ENCODE peak calls at places on chromosomes 2 and 18, in nine cellular contexts. A is neural progenitor cell, M is mesendoderm, P is astrocyte, E is psoas muscle, T is GM12865, V is GM12878, Y is A549, K is hepatocyte. B is an unnamed sample.

GRCh38 chr2:237592425-237592980 is 2.0 kb upstream of the RAB17 start:
- DNase-seq in V (no peak), M (no peak), E (no peak), T (no peak), A (no peak), P (no peak), K (no peak), Y (no peak), B (no peak)

GRCh38 chr18:6979954-6980353 is 137.6 kb downstream of the LAMA1 start:
- DNase-seq in M (peak), A (no peak), K (no peak), V (no peak), T (no peak), Y (no peak), P (no peak), E (no peak), B (no peak)

GRCh38 chr18:34913837-34914755 is 127.1 kb upstream of the MAPRE2 start:
- DNase-seq in K (peak), V (no peak), A (no peak), Y (peak), P (peak), E (no peak), T (no peak), M (peak), B (no peak)

GRCh38 chr2:224309216-224309615 is 92.7 kb downstream of the FAM124B start:
- DNase-seq in Y (no peak), T (no peak), V (no peak), P (peak), E (no peak), M (no peak), A (no peak), K (no peak), B (no peak)

GRCh38 chr2:168811670-168812069 is 9.2 kb downstream of the NOSTRIN start:
- DNase-seq in M (no peak), K (peak), V (no peak), P (no peak), A (no peak), E (no peak), Y (no peak), T (no peak), B (no peak)

GRCh38 chr2:20604957-20605381 is 45.9 kb downstream of the HS1BP3 start:
- DNase-seq in K (no peak), E (peak), Y (no peak), P (peak), T (no peak), V (no peak), A (no peak), M (no peak), B (no peak)

GRCh38 chr2:156021326-156022040 is 311.0 kb downstream of the NR4A2 start:
- DNase-seq in V (no peak), P (no peak), Y (no peak), E (no peak), T (no peak), A (peak), K (no peak), M (peak), B (no peak)

GRCh38 chr2:8481463-8482009 is 200.3 kb upstream of the ID2 start:
- DNase-seq in A (no peak), Y (no peak), K (no peak), P (no peak), M (no peak), T (peak), V (peak), E (no peak), B (peak)

GRCh38 chr2:260507-261161 is 3.2 kb downstream of the SH3YL1 start:
- DNase-seq in M (no peak), T (no peak), Y (no peak), E (no peak), A (no peak), P (no peak), K (peak), V (no peak), B (no peak)

GRCh38 chr2:149258531-149258930 is 71.9 kb upstream of the LYPD6 start:
- DNase-seq in P (no peak), V (no peak), M (peak), K (no peak), E (no peak), T (no peak), A (no peak), Y (no peak), B (no peak)

GRCh38 chr2:231563378-231563961 is 29.2 kb upstream of the TEX44 start:
- DNase-seq in T (peak), V (no peak), M (peak), K (peak), Y (peak), E (peak), P (peak), A (peak), B (peak)

GRCh38 chr2:213152065-213152794 is 818 bp upstream of the IKZF2 start:
- DNase-seq in A (peak), Y (peak), P (peak), V (no peak), E (peak), T (peak), K (peak), M (peak), B (peak)

GRCh38 chr18:63298393-63299015 is 21.1 kb downstream of the BCL2 start:
- DNase-seq in A (no peak), T (no peak), E (no peak), P (peak), K (no peak), M (peak), Y (no peak), V (no peak), B (no peak)

GRCh38 chr2:241432824-241433448 is 75.4 kb downstream of the STK25 start:
- DNase-seq in A (no peak), T (no peak), V (no peak), K (no peak), M (no peak), Y (no peak), E (no peak), P (no peak), B (no peak)

GRCh38 chr2:72156872-72157271 is 9.2 kb upstream of the CYP26B1 start:
- DNase-seq in Y (no peak), T (no peak), V (no peak), E (no peak), P (no peak), K (no peak), M (no peak), A (no peak), B (no peak)

GRCh38 chr2:98408155-98408554 is 36.5 kb upstream of the INPP4A start:
- DNase-seq in A (no peak), E (no peak), V (no peak), P (no peak), T (no peak), M (peak), K (no peak), Y (no peak), B (no peak)

GRCh38 chr2:70655786-70656185 is 102.2 kb upstream of the TGFA start:
- DNase-seq in A (no peak), T (no peak), K (no peak), Y (no peak), P (no peak), V (no peak), E (no peak), M (no peak), B (no peak)

GRCh38 chr2:204611017-204611631 is 65.8 kb downstream of the PARD3B start:
- DNase-seq in K (peak), P (no peak), A (no peak), Y (no peak), M (no peak), T (no peak), E (no peak), V (no peak), B (no peak)

GRCh38 chr2:149077861-149078260 is 39.4 kb downstream of the LYPD6B start:
- DNase-seq in A (peak), T (no peak), M (peak), K (no peak), P (no peak), E (no peak), Y (no peak), V (no peak), B (no peak)

GRCh38 chr2:233801357-233802131 is 23.4 kb downstream of the MROH2A start:
- DNase-seq in A (no peak), M (peak), K (no peak), P (peak), Y (no peak), E (no peak), T (peak), V (no peak), B (peak)

GRCh38 chr2:64036343-64036742 is 17.1 kb upstream of the VPS54 start:
- DNase-seq in M (no peak), A (no peak), V (no peak), Y (no peak), K (no peak), P (peak), E (no peak), T (peak), B (peak)

GRCh38 chr2:88195247-88195646 is 25.1 kb downstream of the THNSL2 start:
- DNase-seq in A (no peak), P (no peak), E (no peak), Y (no peak), K (no peak), V (no peak), T (no peak), M (no peak), B (no peak)

GRCh38 chr2:47876912-47877311 is 29.4 kb downstream of the FBXO11 start:
- DNase-seq in E (no peak), Y (no peak), K (no peak), M (no peak), A (no peak), V (no peak), T (no peak), P (no peak), B (no peak)

GRCh38 chr18:68219867-68220266 is 495.0 kb downstream of the TMX3 start:
- DNase-seq in E (no peak), Y (no peak), M (peak), K (no peak), T (no peak), V (no peak), A (no peak), P (peak), B (no peak)

GRCh38 chr2:100683231-100683630 is 120.4 kb downstream of the PDCL3 start:
- DNase-seq in M (peak), E (no peak), V (no peak), P (no peak), K (no peak), Y (no peak), T (no peak), A (no peak), B (no peak)

GRCh38 chr18:70295633-70296188 is 6.9 kb downstream of the SOCS6 start:
- DNase-seq in V (no peak), P (no peak), Y (peak), M (no peak), K (no peak), T (no peak), A (no peak), E (no peak), B (no peak)

GRCh38 chr18:70294471-70295191 is 5.8 kb downstream of the SOCS6 start:
- DNase-seq in K (no peak), P (no peak), A (peak), T (no peak), Y (no peak), E (no peak), M (no peak), V (no peak), B (no peak)

GRCh38 chr18:70295192-70295522 is 6.3 kb downstream of the SOCS6 start:
- DNase-seq in K (no peak), Y (no peak), V (no peak), E (no peak), A (no peak), P (no peak), T (no peak), M (no peak), B (no peak)

GRCh38 chr18:70296781-70297180 is 7.9 kb downstream of the SOCS6 start:
- DNase-seq in K (no peak), A (no peak), T (no peak), M (no peak), V (no peak), Y (no peak), E (no peak), P (no peak), B (no peak)

GRCh38 chr18:70296289-70296688 is 7.4 kb downstream of the SOCS6 start:
- DNase-seq in V (no peak), P (no peak), M (peak), E (peak), Y (peak), A (peak), T (no peak), K (no peak), B (no peak)
- H3K4me3 ChIP-seq in V (no peak), P (peak), M (no peak), E (no peak), Y (peak), A (no peak), T (no peak), K (no peak), B (no peak)

DNA sequence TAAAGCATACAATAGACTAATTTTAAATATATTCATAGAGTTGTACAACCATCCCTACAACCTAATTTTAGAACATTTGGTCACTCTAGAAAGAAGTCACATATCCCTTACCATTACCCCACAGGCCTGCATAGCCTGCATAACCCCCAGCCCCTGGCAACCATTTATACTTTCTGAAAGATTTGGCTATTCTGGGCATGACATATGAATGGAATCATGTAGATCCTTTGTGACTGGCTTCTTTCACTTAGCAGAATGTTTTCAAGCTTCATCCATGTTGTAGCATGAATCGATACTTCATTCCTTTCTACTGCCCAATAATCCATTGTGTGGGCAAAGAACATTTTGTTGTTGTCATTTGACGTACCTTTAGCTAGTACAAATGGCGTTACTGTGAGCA is 151.5 kb downstream of the WDSUB1 start:
- DNase-seq in E (no peak), T (no peak), A (no peak), Y (no peak), M (no peak), P (no peak), K (no peak), V (no peak), B (no peak)
- H3K4me3 ChIP-seq in E (no peak), T (no peak), A (no peak), Y (no peak), M (no peak), P (peak), K (no peak), V (no peak), B (no peak)

DNA sequence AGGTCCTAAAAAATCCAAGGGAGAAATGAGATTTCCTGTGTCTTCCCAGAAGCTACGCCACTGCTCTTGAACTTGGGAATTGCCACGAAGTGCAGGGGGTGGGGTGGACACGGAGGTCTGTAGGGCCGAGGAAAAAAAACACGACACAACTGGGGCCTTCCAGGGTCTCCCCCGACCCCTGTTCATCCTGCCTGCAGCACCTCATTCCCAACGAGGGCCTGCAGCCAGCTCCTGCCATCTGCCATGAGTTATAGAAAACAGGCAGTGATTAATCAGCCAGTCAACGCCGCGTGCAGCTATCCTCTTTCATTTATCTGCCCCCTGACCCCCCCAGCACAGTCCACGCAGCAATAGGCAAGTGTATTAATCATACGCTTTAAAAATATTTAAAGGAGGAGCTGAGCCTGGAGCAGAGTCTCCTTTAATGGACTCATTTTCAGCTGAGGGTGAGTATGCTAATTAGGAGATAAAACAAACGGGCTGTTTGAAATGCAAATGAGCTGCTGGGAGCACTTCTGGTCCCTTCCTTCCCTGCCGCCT is 209.9 kb downstream of the TFCP2L1 start:
- DNase-seq in T (peak), Y (peak), V (peak), E (peak), K (peak), A (peak), P (peak), M (peak), B (no peak)
- H3K4me3 ChIP-seq in T (no peak), Y (peak), V (no peak), E (peak), K (no peak), A (peak), P (peak), M (no peak), B (peak)

GRCh38 chr2:30148850-30149249 is 2.0 kb downstream of the YPEL5 start:
- DNase-seq in A (no peak), P (no peak), V (no peak), Y (no peak), T (peak), K (no peak), E (no peak), M (peak), B (no peak)

GRCh38 chr2:30147196-30147714 is 448 bp downstream of the YPEL5 start:
- DNase-seq in T (no peak), V (no peak), E (no peak), M (no peak), Y (no peak), P (no peak), A (peak), K (peak), B (peak)

GRCh38 chr2:30145826-30146336 is 926 bp upstream of the YPEL5 start:
- DNase-seq in Y (no peak), V (no peak), P (peak), K (no peak), E (no peak), T (no peak), A (no peak), M (no peak), B (peak)

GRCh38 chr2:30147715-30148611 is 1.2 kb downstream of the YPEL5 start:
- DNase-seq in P (no peak), E (peak), K (peak), V (no peak), M (peak), Y (peak), T (peak), A (peak), B (peak)

DNA sequence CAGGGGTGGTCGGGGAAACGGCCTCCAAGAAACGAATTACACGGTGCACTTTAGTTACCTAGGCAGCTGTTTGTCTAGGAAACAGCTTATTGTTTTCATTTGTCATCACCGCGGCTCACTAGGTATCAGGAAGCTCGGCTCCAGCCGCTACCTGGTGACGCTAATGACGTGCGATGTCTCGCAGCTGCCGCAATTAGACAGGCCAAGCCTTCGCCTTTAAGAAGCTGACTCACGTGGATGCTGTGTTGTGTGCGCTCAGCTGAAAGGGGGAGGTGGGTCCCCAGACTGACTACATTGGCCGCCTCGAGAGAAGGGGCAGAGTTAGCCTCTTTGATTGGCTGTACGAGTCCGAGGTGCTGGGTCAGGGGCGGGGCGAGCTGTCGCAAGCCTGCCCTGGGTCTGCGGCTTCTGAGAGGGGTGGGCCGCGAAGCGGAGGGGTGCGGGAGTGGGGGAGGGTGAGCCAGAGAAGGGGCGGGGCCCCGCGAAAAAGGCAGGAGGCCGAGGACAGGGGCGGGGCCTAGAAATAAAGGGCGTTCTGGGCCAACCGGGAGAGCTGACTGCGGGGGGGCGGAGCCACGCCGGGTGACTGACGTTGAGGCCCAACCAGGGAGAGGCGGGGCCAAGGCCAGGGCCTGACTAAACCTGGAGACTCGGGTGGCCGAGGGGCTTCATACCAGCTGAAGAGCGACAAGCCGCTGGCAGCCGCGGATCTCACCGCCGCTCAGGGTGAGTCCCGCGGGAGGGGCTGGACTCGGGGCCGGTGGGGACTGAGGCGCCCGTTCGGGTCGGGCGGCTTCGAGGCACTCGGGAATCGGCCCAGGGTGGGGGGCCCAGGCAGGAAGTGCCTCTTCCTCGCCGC is at the start of gene YPEL5:
- DNase-seq in P (peak), Y (peak), K (peak), V (peak), E (peak), M (peak), T (peak), A (peak), B (peak)
- H3K4me3 ChIP-seq in P (peak), Y (peak), K (peak), V (peak), E (peak), M (peak), T (peak), A (peak), B (peak)

DNA sequence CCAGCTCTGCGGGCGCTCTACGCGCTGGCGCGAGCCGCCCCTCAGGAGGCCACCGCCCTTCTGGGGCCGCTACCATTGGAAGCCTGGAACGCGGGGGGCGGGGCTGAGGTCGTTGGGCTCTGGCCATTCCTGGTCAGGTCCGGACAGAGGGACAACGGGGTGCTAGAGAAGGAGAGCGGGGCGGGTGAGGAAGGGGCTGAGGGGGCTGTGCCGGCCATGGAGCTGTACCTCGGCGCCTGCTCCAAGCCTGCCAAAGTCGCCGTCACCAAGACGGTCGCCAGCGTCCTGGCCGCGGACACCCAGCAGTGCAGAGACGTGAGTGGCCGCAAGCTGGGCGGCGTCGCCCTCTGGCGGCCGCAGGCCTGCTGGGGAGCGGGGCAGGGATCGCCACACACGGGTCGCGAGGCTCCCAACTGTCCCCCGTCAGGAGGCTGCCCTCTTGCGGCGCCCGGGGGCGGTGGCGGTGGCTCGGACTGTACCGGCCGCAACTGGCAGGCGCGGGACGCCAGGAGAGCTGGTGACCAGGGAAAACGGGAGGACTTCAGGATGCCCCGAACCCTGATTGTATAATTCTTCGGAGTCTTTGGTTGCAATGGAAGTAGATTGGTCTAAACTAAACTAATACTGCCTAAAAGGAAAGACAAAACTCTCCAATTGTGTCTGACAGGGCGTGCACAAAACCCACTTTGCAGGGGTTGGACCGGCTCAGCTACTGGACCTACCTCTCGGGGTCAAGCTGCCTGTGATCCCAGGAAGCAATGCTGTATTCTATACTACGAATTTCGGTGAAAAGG is at the start of gene FSIP2:
- DNase-seq in M (peak), E (peak), T (peak), P (peak), K (peak), V (no peak), A (peak), Y (no peak), B (peak)
- H3K4me3 ChIP-seq in M (peak), E (peak), T (no peak), P (peak), K (peak), V (no peak), A (peak), Y (no peak), B (peak)

B was measured in MM.1S.